ENCODE peak calls at places on chromosomes 13 and 19, in nine cellular contexts. U is fibroblast of the aortic adventitia; J is NB4; E is stimulated activated CD4-positive, alpha-beta T cell treated with anti-CD3 and anti-CD28 coated beads, Interleukin-1b, Interleukin-23, amount 100 ng/mL, for 4 hours; L is stimulated activated CD8-positive, alpha-beta memory T cell treated with anti-CD3 and anti-CD28 coated beads, Interleukin-12 subunit alpha, Interleukin-12 subunit beta, amount 100 ng/mL, for 4 hours; N is Right ventricle myocardium superior; F is HCEC 1CT; C is glutamatergic neuron; W is HT1080. Q is an unnamed sample.

GRCh38 chr19:14471436-14472187 is 3.5 kb downstream of the PTGER1 start:
- DNase-seq in F (no peak), N (no peak), C (no peak), E (no peak), W (no peak), J (peak; percentile 57), L (no peak), U (no peak), Q (peak; percentile 78)

GRCh38 chr19:55467236-55468053 is 2.9 kb upstream of the C19orf85 start:
- DNase-seq in N (peak; percentile 86), J (peak; percentile 45), U (peak; percentile 86), C (peak; percentile 80), L (peak; percentile 37), E (peak; percentile 70), F (peak; percentile 68), W (peak; percentile 37), Q (peak; percentile 87)

GRCh38 chr13:33524086-33524485 is 238.5 kb upstream of the STARD13 start:
- DNase-seq in F (peak; percentile 83), N (no peak), E (no peak), J (no peak), L (no peak), U (peak; percentile 95), C (no peak), W (peak; percentile 64), Q (no peak)

GRCh38 chr13:110779046-110779445 is 65.5 kb downstream of the ING1 start:
- DNase-seq in L (no peak), U (no peak), N (no peak), C (no peak), F (no peak), E (no peak), J (no peak), W (no peak), Q (no peak)

GRCh38 chr13:78608705-78609463 is 5.5 kb upstream of the POU4F1 start:
- DNase-seq in N (no peak), J (no peak), F (no peak), U (no peak), C (peak; percentile 60), W (no peak), L (no peak), E (no peak), Q (peak; percentile 52)

GRCh38 chr19:43936219-43936618 is 1.1 kb upstream of the ZNF45 start:
- DNase-seq in W (no peak), F (no peak), C (no peak), J (no peak), N (no peak), L (no peak), U (no peak), E (no peak), Q (no peak)

GRCh38 chr13:24355103-24355502 is 45.7 kb downstream of the C1QTNF9 start:
- DNase-seq in U (no peak), J (no peak), F (no peak), L (no peak), W (no peak), C (no peak), E (no peak), N (no peak), Q (peak; percentile 63)

GRCh38 chr13:85093808-85094207 is 705.4 kb downstream of the SLITRK6 start:
- DNase-seq in F (no peak), E (no peak), N (peak; percentile 44), L (no peak), U (no peak), W (peak; percentile 51), C (no peak), J (no peak), Q (peak; percentile 39)

GRCh38 chr13:23500858-23501257 is 67.4 kb upstream of the SACS start:
- DNase-seq in J (no peak), N (no peak), L (no peak), F (peak; percentile 87), E (no peak), W (peak; percentile 42), C (no peak), U (peak; percentile 95), Q (no peak)

GRCh38 chr13:110113284-110113764 is 193.6 kb downstream of the COL4A1 start:
- DNase-seq in W (peak; percentile 89), C (no peak), N (no peak), J (peak; percentile 100), U (peak; percentile 58), E (no peak), L (no peak), F (peak; percentile 76), Q (no peak)

GRCh38 chr13:79051472-79051871 is 354.6 kb downstream of the RBM26 start:
- DNase-seq in L (no peak), N (no peak), E (no peak), U (no peak), J (no peak), W (no peak), C (no peak), F (no peak), Q (no peak)

GRCh38 chr13:21427741-21428140 is 31.4 kb downstream of the ZDHHC20 start:
- DNase-seq in N (no peak), W (no peak), L (no peak), J (no peak), E (no peak), U (no peak), F (no peak), C (no peak), Q (no peak)

GRCh38 chr19:8204961-8205360 is 4.2 kb upstream of the CERS4 start:
- DNase-seq in E (no peak), U (no peak), F (no peak), N (no peak), C (no peak), W (no peak), J (no peak), L (no peak), Q (no peak)

GRCh38 chr19:21603431-21604153 is 98.2 kb downstream of the ZNF429 start:
- DNase-seq in J (no peak), L (no peak), U (no peak), E (no peak), N (no peak), F (no peak), W (no peak), C (no peak), Q (no peak)

GRCh38 chr13:46134961-46135522 is 30.2 kb upstream of the CPB2 start:
- DNase-seq in U (no peak), N (no peak), L (no peak), E (no peak), W (peak; percentile 55), C (no peak), F (no peak), J (no peak), Q (no peak)

GRCh38 chr19:18366027-18366435 is 19.9 kb upstream of the GDF15 start:
- DNase-seq in U (peak; percentile 37), N (no peak), W (peak; percentile 76), L (no peak), E (no peak), F (no peak), J (no peak), C (no peak), Q (no peak)

Q was measured in kidney.